ENCODE peak calls at places on chromosomes 12 and 14, in ten cellular contexts. One of them, this sample, is unnamed.

GRCh38 chr12:51938744-51939143 is 12.8 kb upstream of the ACVR1B start:
- DNase-seq in ascending aorta: no peak
- DNase-seq in heart left ventricle: no peak
- DNase-seq in breast epithelium: no peak
- DNase-seq in thyroid gland: no peak
- DNase-seq in naive thymus-derived CD4-positive, alpha-beta T cell: no peak
- DNase-seq in psoas muscle: no peak
- DNase-seq in IMR-90: no peak
- DNase-seq in A673: no peak
- DNase-seq in RWPE2: no peak
- DNase-seq in this sample: no peak

GRCh38 chr12:116050266-116050665 is 227.2 kb downstream of the MED13L start:
- DNase-seq in RWPE2: no peak
- DNase-seq in thyroid gland: no peak
- DNase-seq in ascending aorta: no peak
- DNase-seq in IMR-90: no peak
- DNase-seq in breast epithelium: no peak
- DNase-seq in psoas muscle: no peak
- DNase-seq in A673: no peak
- DNase-seq in heart left ventricle: peak
- DNase-seq in naive thymus-derived CD4-positive, alpha-beta T cell: no peak
- DNase-seq in this sample: no peak

GRCh38 chr12:79415754-79416435 is 274.9 kb downstream of the PAWR start:
- DNase-seq in IMR-90: peak
- DNase-seq in RWPE2: no peak
- DNase-seq in naive thymus-derived CD4-positive, alpha-beta T cell: no peak
- DNase-seq in psoas muscle: no peak
- DNase-seq in ascending aorta: no peak
- DNase-seq in A673: no peak
- DNase-seq in heart left ventricle: no peak
- DNase-seq in breast epithelium: no peak
- DNase-seq in thyroid gland: peak
- DNase-seq in this sample: no peak

GRCh38 chr12:130804216-130804615 is 34.8 kb downstream of the STX2 start:
- DNase-seq in RWPE2: no peak
- DNase-seq in heart left ventricle: no peak
- DNase-seq in breast epithelium: no peak
- DNase-seq in A673: no peak
- DNase-seq in naive thymus-derived CD4-positive, alpha-beta T cell: no peak
- DNase-seq in ascending aorta: no peak
- DNase-seq in psoas muscle: no peak
- DNase-seq in IMR-90: peak
- DNase-seq in thyroid gland: no peak
- DNase-seq in this sample: no peak

GRCh38 chr12:91883811-91884210 is 261.8 kb downstream of the BTG1 start:
- DNase-seq in thyroid gland: no peak
- DNase-seq in heart left ventricle: no peak
- DNase-seq in RWPE2: no peak
- DNase-seq in breast epithelium: no peak
- DNase-seq in naive thymus-derived CD4-positive, alpha-beta T cell: no peak
- DNase-seq in A673: no peak
- DNase-seq in IMR-90: peak
- DNase-seq in psoas muscle: no peak
- DNase-seq in ascending aorta: no peak
- DNase-seq in this sample: no peak

GRCh38 chr14:52694761-52695480 is 437 bp downstream of the ERO1A start:
- DNase-seq in heart left ventricle: peak
- DNase-seq in breast epithelium: no peak
- DNase-seq in RWPE2: peak
- DNase-seq in thyroid gland: peak
- DNase-seq in IMR-90: peak
- DNase-seq in psoas muscle: peak
- DNase-seq in naive thymus-derived CD4-positive, alpha-beta T cell: peak
- DNase-seq in A673: peak
- DNase-seq in ascending aorta: no peak
- DNase-seq in this sample: no peak

GRCh38 chr12:32448581-32448980 is 49.2 kb downstream of the FGD4 start:
- DNase-seq in IMR-90: peak
- DNase-seq in psoas muscle: no peak
- DNase-seq in thyroid gland: no peak
- DNase-seq in heart left ventricle: no peak
- DNase-seq in RWPE2: no peak
- DNase-seq in breast epithelium: no peak
- DNase-seq in A673: no peak
- DNase-seq in naive thymus-derived CD4-positive, alpha-beta T cell: no peak
- DNase-seq in ascending aorta: no peak
- DNase-seq in this sample: no peak

GRCh38 chr12:111268738-111269572 is 99.9 kb downstream of the PHETA1 start:
- DNase-seq in IMR-90: no peak
- DNase-seq in naive thymus-derived CD4-positive, alpha-beta T cell: no peak
- DNase-seq in RWPE2: no peak
- DNase-seq in breast epithelium: no peak
- DNase-seq in heart left ventricle: no peak
- DNase-seq in thyroid gland: no peak
- DNase-seq in ascending aorta: no peak
- DNase-seq in psoas muscle: no peak
- DNase-seq in A673: peak
- DNase-seq in this sample: no peak

GRCh38 chr14:84891414-84891813 is 638.5 kb upstream of the FLRT2 start:
- DNase-seq in naive thymus-derived CD4-positive, alpha-beta T cell: no peak
- DNase-seq in IMR-90: no peak
- DNase-seq in ascending aorta: no peak
- DNase-seq in breast epithelium: no peak
- DNase-seq in thyroid gland: no peak
- DNase-seq in RWPE2: no peak
- DNase-seq in psoas muscle: no peak
- DNase-seq in A673: no peak
- DNase-seq in heart left ventricle: no peak
- DNase-seq in this sample: no peak

GRCh38 chr12:107955966-107956643 is 173.0 kb upstream of the WSCD2 start:
- DNase-seq in heart left ventricle: no peak
- DNase-seq in ascending aorta: no peak
- DNase-seq in thyroid gland: no peak
- DNase-seq in naive thymus-derived CD4-positive, alpha-beta T cell: no peak
- DNase-seq in IMR-90: no peak
- DNase-seq in A673: no peak
- DNase-seq in RWPE2: no peak
- DNase-seq in breast epithelium: no peak
- DNase-seq in psoas muscle: no peak
- DNase-seq in this sample: no peak

GRCh38 chr14:86838363-86838762 is 1154.6 kb downstream of the GALC start:
- DNase-seq in breast epithelium: no peak
- DNase-seq in A673: peak
- DNase-seq in naive thymus-derived CD4-positive, alpha-beta T cell: no peak
- DNase-seq in RWPE2: no peak
- DNase-seq in heart left ventricle: no peak
- DNase-seq in IMR-90: no peak
- DNase-seq in thyroid gland: no peak
- DNase-seq in psoas muscle: no peak
- DNase-seq in ascending aorta: no peak
- DNase-seq in this sample: no peak

GRCh38 chr14:60653709-60654161 is 4.5 kb upstream of the SIX1 start:
- DNase-seq in IMR-90: no peak
- DNase-seq in A673: no peak
- DNase-seq in psoas muscle: no peak
- DNase-seq in naive thymus-derived CD4-positive, alpha-beta T cell: no peak
- DNase-seq in heart left ventricle: no peak
- DNase-seq in breast epithelium: no peak
- DNase-seq in RWPE2: no peak
- DNase-seq in ascending aorta: no peak
- DNase-seq in thyroid gland: no peak
- DNase-seq in this sample: no peak
- H3K27ac ChIP-seq in IMR-90: peak
- H3K27ac ChIP-seq in A673: no peak
- H3K27ac ChIP-seq in psoas muscle: peak
- H3K27ac ChIP-seq in naive thymus-derived CD4-positive, alpha-beta T cell: no peak
- H3K27ac ChIP-seq in heart left ventricle: no peak
- H3K27ac ChIP-seq in breast epithelium: no peak
- H3K27ac ChIP-seq in RWPE2: no peak
- H3K27ac ChIP-seq in ascending aorta: no peak
- H3K27ac ChIP-seq in thyroid gland: no peak
- H3K27ac ChIP-seq in this sample: no peak

GRCh38 chr12:76555226-76555767 is 4.3 kb downstream of the OSBPL8 start:
- DNase-seq in RWPE2: no peak
- DNase-seq in heart left ventricle: no peak
- DNase-seq in psoas muscle: no peak
- DNase-seq in breast epithelium: no peak
- DNase-seq in thyroid gland: no peak
- DNase-seq in naive thymus-derived CD4-positive, alpha-beta T cell: no peak
- DNase-seq in A673: no peak
- DNase-seq in IMR-90: peak
- DNase-seq in ascending aorta: no peak
- DNase-seq in this sample: no peak
- H3K4me3 ChIP-seq in RWPE2: no peak
- H3K4me3 ChIP-seq in heart left ventricle: no peak
- H3K4me3 ChIP-seq in psoas muscle: no peak
- H3K4me3 ChIP-seq in breast epithelium: no peak
- H3K4me3 ChIP-seq in thyroid gland: no peak
- H3K4me3 ChIP-seq in naive thymus-derived CD4-positive, alpha-beta T cell: no peak
- H3K4me3 ChIP-seq in A673: no peak
- H3K4me3 ChIP-seq in IMR-90: no peak
- H3K4me3 ChIP-seq in ascending aorta: no peak
- H3K4me3 ChIP-seq in this sample: no peak

GRCh38 chr14:100293497-100294212 is 12.6 kb downstream of the SLC25A29 start:
- DNase-seq in naive thymus-derived CD4-positive, alpha-beta T cell: no peak
- DNase-seq in IMR-90: no peak
- DNase-seq in psoas muscle: no peak
- DNase-seq in RWPE2: no peak
- DNase-seq in ascending aorta: no peak
- DNase-seq in A673: no peak
- DNase-seq in thyroid gland: peak
- DNase-seq in breast epithelium: no peak
- DNase-seq in heart left ventricle: no peak
- DNase-seq in this sample: no peak
- H3K27ac ChIP-seq in naive thymus-derived CD4-positive, alpha-beta T cell: no peak
- H3K27ac ChIP-seq in IMR-90: no peak
- H3K27ac ChIP-seq in psoas muscle: peak
- H3K27ac ChIP-seq in RWPE2: no peak
- H3K27ac ChIP-seq in ascending aorta: no peak
- H3K27ac ChIP-seq in A673: no peak
- H3K27ac ChIP-seq in thyroid gland: peak
- H3K27ac ChIP-seq in breast epithelium: peak
- H3K27ac ChIP-seq in heart left ventricle: no peak
- H3K27ac ChIP-seq in this sample: no peak

GRCh38 chr12:754871-755562 is 2.6 kb downstream of the WNK1 start:
- DNase-seq in heart left ventricle: no peak
- DNase-seq in thyroid gland: no peak
- DNase-seq in RWPE2: no peak
- DNase-seq in ascending aorta: no peak
- DNase-seq in IMR-90: peak
- DNase-seq in naive thymus-derived CD4-positive, alpha-beta T cell: peak
- DNase-seq in A673: peak
- DNase-seq in psoas muscle: no peak
- DNase-seq in breast epithelium: no peak
- DNase-seq in this sample: no peak
- H3K4me3 ChIP-seq in heart left ventricle: peak
- H3K4me3 ChIP-seq in thyroid gland: no peak
- H3K4me3 ChIP-seq in RWPE2: peak
- H3K4me3 ChIP-seq in ascending aorta: peak
- H3K4me3 ChIP-seq in IMR-90: peak
- H3K4me3 ChIP-seq in naive thymus-derived CD4-positive, alpha-beta T cell: peak
- H3K4me3 ChIP-seq in A673: peak
- H3K4me3 ChIP-seq in psoas muscle: peak
- H3K4me3 ChIP-seq in breast epithelium: peak
- H3K4me3 ChIP-seq in this sample: peak

GRCh38 chr12:24931666-24932405 is 17.1 kb downstream of the BCAT1 start:
- DNase-seq in ascending aorta: no peak
- DNase-seq in RWPE2: no peak
- DNase-seq in thyroid gland: no peak
- DNase-seq in A673: no peak
- DNase-seq in heart left ventricle: no peak
- DNase-seq in naive thymus-derived CD4-positive, alpha-beta T cell: no peak
- DNase-seq in IMR-90: peak
- DNase-seq in psoas muscle: no peak
- DNase-seq in breast epithelium: no peak
- DNase-seq in this sample: no peak
- H3K27ac ChIP-seq in ascending aorta: no peak
- H3K27ac ChIP-seq in RWPE2: no peak
- H3K27ac ChIP-seq in thyroid gland: no peak
- H3K27ac ChIP-seq in A673: peak
- H3K27ac ChIP-seq in heart left ventricle: no peak
- H3K27ac ChIP-seq in naive thymus-derived CD4-positive, alpha-beta T cell: no peak
- H3K27ac ChIP-seq in IMR-90: no peak
- H3K27ac ChIP-seq in psoas muscle: no peak
- H3K27ac ChIP-seq in breast epithelium: no peak
- H3K27ac ChIP-seq in this sample: no peak

GRCh38 chr12:132067182-132067581 is 76.9 kb downstream of the DDX51 start:
- DNase-seq in IMR-90: peak
- DNase-seq in ascending aorta: no peak
- DNase-seq in A673: no peak
- DNase-seq in psoas muscle: no peak
- DNase-seq in thyroid gland: no peak
- DNase-seq in breast epithelium: no peak
- DNase-seq in naive thymus-derived CD4-positive, alpha-beta T cell: no peak
- DNase-seq in RWPE2: no peak
- DNase-seq in heart left ventricle: no peak
- DNase-seq in this sample: no peak

GRCh38 chr12:132068250-132068649 is 75.9 kb downstream of the DDX51 start:
- DNase-seq in RWPE2: no peak
- DNase-seq in IMR-90: no peak
- DNase-seq in psoas muscle: no peak
- DNase-seq in breast epithelium: no peak
- DNase-seq in thyroid gland: no peak
- DNase-seq in naive thymus-derived CD4-positive, alpha-beta T cell: no peak
- DNase-seq in heart left ventricle: no peak
- DNase-seq in ascending aorta: no peak
- DNase-seq in A673: no peak
- DNase-seq in this sample: no peak

GRCh38 chr12:132065609-132066344 is 78.3 kb downstream of the DDX51 start:
- DNase-seq in breast epithelium: no peak
- DNase-seq in A673: no peak
- DNase-seq in psoas muscle: no peak
- DNase-seq in IMR-90: no peak
- DNase-seq in heart left ventricle: no peak
- DNase-seq in RWPE2: no peak
- DNase-seq in thyroid gland: no peak
- DNase-seq in ascending aorta: no peak
- DNase-seq in naive thymus-derived CD4-positive, alpha-beta T cell: no peak
- DNase-seq in this sample: no peak

GRCh38 chr12:132066345-132066685 is 77.8 kb downstream of the DDX51 start:
- DNase-seq in naive thymus-derived CD4-positive, alpha-beta T cell: peak
- DNase-seq in heart left ventricle: no peak
- DNase-seq in psoas muscle: no peak
- DNase-seq in breast epithelium: no peak
- DNase-seq in RWPE2: no peak
- DNase-seq in IMR-90: no peak
- DNase-seq in thyroid gland: no peak
- DNase-seq in A673: no peak
- DNase-seq in ascending aorta: no peak
- DNase-seq in this sample: no peak

GRCh38 chr12:132066749-132067148 is 77.4 kb downstream of the DDX51 start:
- DNase-seq in breast epithelium: no peak
- DNase-seq in IMR-90: no peak
- DNase-seq in thyroid gland: no peak
- DNase-seq in A673: no peak
- DNase-seq in naive thymus-derived CD4-positive, alpha-beta T cell: no peak
- DNase-seq in RWPE2: no peak
- DNase-seq in psoas muscle: no peak
- DNase-seq in heart left ventricle: no peak
- DNase-seq in ascending aorta: no peak
- DNase-seq in this sample: no peak
- H3K4me3 ChIP-seq in breast epithelium: no peak
- H3K4me3 ChIP-seq in IMR-90: no peak
- H3K4me3 ChIP-seq in thyroid gland: no peak
- H3K4me3 ChIP-seq in A673: no peak
- H3K4me3 ChIP-seq in naive thymus-derived CD4-positive, alpha-beta T cell: peak
- H3K4me3 ChIP-seq in RWPE2: no peak
- H3K4me3 ChIP-seq in psoas muscle: no peak
- H3K4me3 ChIP-seq in heart left ventricle: no peak
- H3K4me3 ChIP-seq in ascending aorta: no peak
- H3K4me3 ChIP-seq in this sample: no peak